ENCODE peak calls at places on chromosome 19, in eight cellular contexts. F, R, L, K, Q, M, V and H are unnamed samples.

GRCh38 chr19:19504754-19505668 is 10.3 kb downstream of the TSSK6 start:
- DNase-seq in V (no peak), R (peak; percentile 37), M (no peak), K (no peak), L (no peak), Q (no peak), F (peak; percentile 27), H (no peak)

GRCh38 chr19:2716275-2716650 is 4.9 kb downstream of the DIRAS1 start:
- DNase-seq in R (no peak), L (no peak), Q (no peak), M (no peak), V (no peak), F (no peak), K (no peak), H (no peak)

GRCh38 chr19:38993271-38993670 is 17.7 kb upstream of the FBXO17 start:
- DNase-seq in L (no peak), F (no peak), M (no peak), K (no peak), Q (no peak), V (peak; percentile 82), R (no peak), H (no peak)

GRCh38 chr19:48558018-48558684 is 6.2 kb downstream of the SULT2B1 start:
- DNase-seq in L (no peak), M (no peak), F (peak; percentile 60), R (no peak), K (no peak), V (peak; percentile 66), Q (peak; percentile 95), H (no peak)

GRCh38 chr19:56309511-56310185 is 5.0 kb downstream of the ZSCAN5A start:
- DNase-seq in K (peak; percentile 30), R (peak; percentile 61), V (peak; percentile 8), L (no peak), F (peak; percentile 68), Q (peak; percentile 48), M (no peak), H (peak; percentile 58)

GRCh38 chr19:2727640-2727944 is 6.4 kb upstream of the DIRAS1 start:
- DNase-seq in Q (no peak), F (no peak), V (no peak), L (peak; percentile 40), R (no peak), K (no peak), M (no peak), H (no peak)

GRCh38 chr19:43754312-43754561 is 525 bp downstream of the SMG9 start:
- DNase-seq in M (no peak), V (no peak), F (no peak), Q (no peak), K (no peak), R (no peak), L (no peak), H (no peak)

GRCh38 chr19:38057954-38058690 is 151.1 kb downstream of the SIPA1L3 start:
- DNase-seq in K (no peak), V (no peak), R (no peak), F (no peak), L (peak; percentile 93), Q (peak; percentile 71), M (no peak), H (no peak)

GRCh38 chr19:56162258-56162657 is 13.6 kb upstream of the GALP start:
- DNase-seq in F (no peak), M (no peak), L (no peak), Q (no peak), R (no peak), K (no peak), V (peak; percentile 26), H (no peak)

DNA sequence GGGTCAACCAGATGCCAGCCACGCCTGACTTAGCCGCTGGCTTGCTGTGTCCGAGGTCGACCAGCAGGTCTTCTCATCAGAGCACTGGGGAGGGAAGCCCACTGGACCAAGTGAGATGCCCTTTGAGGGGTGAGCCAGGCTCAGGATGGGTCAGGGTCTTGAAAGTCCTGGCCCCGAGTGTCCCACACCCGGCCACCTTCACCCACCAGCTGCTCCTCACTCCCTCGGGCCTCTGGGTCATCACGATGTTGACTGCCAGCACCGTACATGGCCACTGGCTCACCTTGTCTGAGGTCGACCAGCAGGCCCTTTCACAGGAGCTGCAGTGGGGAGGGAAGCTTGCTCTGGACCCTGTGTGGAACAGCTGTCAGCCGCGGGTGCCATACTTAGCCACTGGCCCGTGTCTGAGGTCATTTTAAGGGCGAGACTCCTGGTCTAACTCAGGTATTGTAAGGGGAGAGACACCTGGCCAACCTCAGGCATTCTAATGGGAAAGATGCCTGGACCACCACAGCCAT is 1361.3 kb downstream of the UQCRFS1 start:
- DNase-seq in R (no peak), L (no peak), V (no peak), Q (no peak), M (no peak), F (no peak), K (no peak), H (no peak)
- H3K9me3 ChIP-seq in R (peaks cover 4% of the 10 kb centered on the region), L (no peaks in the 10 kb centered on the region), V (no peaks in the 10 kb centered on the region), Q (no peaks in the 10 kb centered on the region), M (peaks cover 51% of the 10 kb centered on the region), F (peaks cover 1% of the 10 kb centered on the region), K (peaks cover 21% of the 10 kb centered on the region), H (peaks cover 9% of the 10 kb centered on the region)

DNA sequence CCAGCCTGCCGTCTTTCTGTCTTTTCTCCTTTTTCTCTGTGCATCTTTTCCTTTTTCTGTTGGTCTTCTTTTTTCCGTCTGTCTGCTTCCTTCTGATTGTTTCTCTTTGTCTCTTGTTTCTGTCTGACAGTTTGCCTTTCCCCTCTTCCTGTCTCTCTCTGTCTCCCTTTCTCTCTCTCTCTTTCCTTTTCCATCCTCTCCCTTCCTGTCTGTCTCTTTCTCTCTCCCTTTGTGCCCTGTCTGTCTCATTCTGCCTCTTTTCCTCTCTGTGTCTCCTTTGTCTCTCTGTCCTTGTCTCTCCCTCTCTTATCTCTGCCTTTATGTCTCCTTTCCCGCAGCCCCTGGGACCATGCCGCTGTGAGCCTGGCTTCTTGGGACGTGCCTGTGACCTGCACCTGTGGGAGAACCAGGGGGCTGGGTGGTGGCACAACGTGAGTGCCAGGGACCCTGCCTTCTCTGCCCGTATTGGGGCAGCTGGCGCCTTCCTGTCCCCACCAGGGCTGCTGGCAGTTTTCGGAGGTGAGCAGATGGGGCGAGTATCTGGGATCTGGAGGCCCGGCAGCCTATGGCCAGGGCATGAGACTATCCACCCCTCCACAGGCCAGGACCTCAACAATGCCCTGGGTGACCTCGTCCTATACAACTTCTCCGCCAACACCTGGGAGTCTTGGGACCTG is 9.4 kb downstream of the MEGF8 start:
- DNase-seq in R (no peak), Q (no peak), L (no peak), V (no peak), M (no peak), K (no peak), F (peak; percentile 11), H (no peak)
- H3K27me3 ChIP-seq in R (no peaks in the 10 kb centered on the region), Q (no peaks in the 10 kb centered on the region), L (no peaks in the 10 kb centered on the region), V (no peaks in the 10 kb centered on the region), M (no peaks in the 10 kb centered on the region), K (no peaks in the 10 kb centered on the region), F (no peaks in the 10 kb centered on the region), H (no peaks in the 10 kb centered on the region)

GRCh38 chr19:14571695-14572490 is at the start of gene NDUFB7:
- DNase-seq in K (peak; percentile 94), F (peak; percentile 97), M (peak; percentile 75), Q (peak; percentile 92), L (peak; percentile 93), R (peak; percentile 93), V (peak; percentile 94), H (peak; percentile 91)
- H3K4me3 ChIP-seq in K (peak within 1 kb of the TSS; percentile 100), F (peak within 1 kb of the TSS; percentile 89), M (peak within 1 kb of the TSS; percentile 100), Q (peak within 1 kb of the TSS; percentile 89), L (peak within 1 kb of the TSS; percentile 66), R (peak within 1 kb of the TSS; percentile 100), V (peak within 1 kb of the TSS; percentile 99), H (peak within 1 kb of the TSS; percentile 96)

GRCh38 chr19:49848938-49849337 is 2.0 kb upstream of the PTOV1 start:
- DNase-seq in L (no peak), M (no peak), R (no peak), V (no peak), Q (no peak), K (no peak), F (no peak), H (no peak)

GRCh38 chr19:49849433-49850220 is 1.3 kb upstream of the PTOV1 start:
- DNase-seq in M (no peak), Q (no peak), F (peak; percentile 35), V (no peak), L (no peak), R (no peak), K (no peak), H (no peak)

GRCh38 chr19:49850221-49850486 is 805 bp upstream of the PTOV1 start:
- DNase-seq in F (no peak), M (no peak), V (no peak), K (no peak), Q (peak; percentile 33), L (no peak), R (no peak), H (no peak)

GRCh38 chr19:49846408-49846807 is 4.6 kb upstream of the PTOV1 start:
- DNase-seq in M (no peak), K (no peak), V (no peak), L (no peak), Q (no peak), R (no peak), F (no peak), H (no peak)

GRCh38 chr19:49847731-49848696 is 2.9 kb upstream of the PTOV1 start:
- DNase-seq in V (peak; percentile 93), M (no peak), Q (no peak), F (peak; percentile 23), L (peak; percentile 80), R (no peak), K (no peak), H (no peak)
- H3K9me3 ChIP-seq in V (no peaks in the 10 kb centered on the region), M (no peaks in the 10 kb centered on the region), Q (no peaks in the 10 kb centered on the region), F (no peaks in the 10 kb centered on the region), L (no peaks in the 10 kb centered on the region), R (no peaks in the 10 kb centered on the region), K (no peaks in the 10 kb centered on the region), H (no peaks in the 10 kb centered on the region)

GRCh38 chr19:290539-291521 is at the start of gene PLPP2:
- DNase-seq in K (no peak), F (no peak), V (peak; percentile 35), Q (peak; percentile 65), L (no peak), M (no peak), R (no peak), H (peak; percentile 81)
- H3K27me3 ChIP-seq in K (peaks cover 16% of the 10 kb centered on the region), F (no peaks in the 10 kb centered on the region), V (peaks cover 31% of the 10 kb centered on the region), Q (peaks cover 16% of the 10 kb centered on the region), L (no peaks in the 10 kb centered on the region), M (peaks cover 28% of the 10 kb centered on the region), R (peaks cover 13% of the 10 kb centered on the region), H (peaks cover 11% of the 10 kb centered on the region)

DNA sequence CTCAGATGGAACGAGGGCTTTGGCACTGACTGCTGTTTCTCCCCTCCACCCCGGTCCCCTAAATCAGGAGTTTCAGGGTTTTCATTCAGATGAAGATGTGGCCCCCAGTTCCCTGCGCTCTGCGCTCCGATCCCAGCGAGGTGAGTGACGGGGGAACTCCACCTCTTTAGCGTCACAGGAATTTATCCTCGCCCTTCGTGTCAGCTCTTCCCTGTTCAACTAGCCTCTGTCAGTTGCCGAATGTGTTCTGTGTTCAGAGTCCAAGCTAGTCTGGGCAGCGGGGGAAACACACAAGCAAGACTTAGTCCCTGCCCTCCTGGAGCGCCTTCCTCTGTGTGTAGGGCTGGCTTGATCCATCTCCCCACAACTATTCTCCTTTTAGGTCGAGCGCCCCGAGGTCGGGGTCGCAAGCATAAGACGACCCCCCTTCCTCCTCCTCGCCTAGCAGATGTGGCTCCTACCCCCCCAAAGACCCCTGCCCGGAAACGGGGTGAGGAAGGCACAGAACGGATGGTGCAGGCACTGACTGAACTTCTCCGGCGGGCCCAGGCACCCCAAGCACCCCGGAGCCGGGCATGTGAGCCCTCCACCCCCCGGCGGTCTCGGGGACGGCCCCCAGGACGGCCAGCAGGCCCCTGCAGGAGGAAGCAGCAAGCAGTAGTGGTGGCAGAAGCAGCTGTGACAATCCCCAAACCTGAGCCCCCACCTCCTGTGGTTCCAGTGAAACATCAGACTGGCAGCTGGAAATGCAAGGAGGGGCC is 1.8 kb downstream of the KMT2B start:
- DNase-seq in Q (no peak), M (no peak), F (peak; percentile 60), R (no peak), V (no peak), K (no peak), L (no peak), H (no peak)
- H3K4me3 ChIP-seq in Q (peak overlapping the region; percentile 95), M (peak overlapping the region; percentile 80), F (peak overlapping the region; percentile 94), R (peak overlapping the region; percentile 72), V (peak overlapping the region; percentile 87), K (no peak overlapping the region), L (peak overlapping the region; percentile 79), H (no peak overlapping the region)